ENCODE peak calls at places on chromosomes 3 and 15, in six cellular contexts. One of them, this sample, is unnamed.

GRCh38 chr3:56990295-56991015 is 70.0 kb upstream of the SPATA12 start:
- DNase-seq in A549: no peak
- DNase-seq in breast epithelium: no peak
- DNase-seq in thyroid gland: no peak
- DNase-seq in Peyer's patch: no peak
- DNase-seq in NB4: no peak
- DNase-seq in this sample: no peak

GRCh38 chr3:49199244-49199899 is 28.0 kb downstream of the KLHDC8B start:
- DNase-seq in A549: no peak
- DNase-seq in breast epithelium: peak; percentile 77
- DNase-seq in thyroid gland: peak; percentile 78
- DNase-seq in Peyer's patch: peak; percentile 61
- DNase-seq in NB4: no peak
- DNase-seq in this sample: peak; percentile 69

GRCh38 chr3:63954182-63954581 is 42.0 kb upstream of the SCAANT1 start:
- DNase-seq in A549: no peak
- DNase-seq in breast epithelium: no peak
- DNase-seq in thyroid gland: no peak
- DNase-seq in Peyer's patch: no peak
- DNase-seq in NB4: no peak
- DNase-seq in this sample: no peak

GRCh38 chr15:98823012-98823458 is 174.7 kb downstream of the IGF1R start:
- DNase-seq in A549: no peak
- DNase-seq in breast epithelium: no peak
- DNase-seq in thyroid gland: peak; percentile 70
- DNase-seq in Peyer's patch: no peak
- DNase-seq in NB4: peak; percentile 86
- DNase-seq in this sample: no peak

GRCh38 chr3:128486692-128487537 is 6.1 kb downstream of the GATA2 start:
- DNase-seq in A549: no peak
- DNase-seq in breast epithelium: no peak
- DNase-seq in thyroid gland: no peak
- DNase-seq in Peyer's patch: no peak
- DNase-seq in NB4: no peak
- DNase-seq in this sample: peak; percentile 80

GRCh38 chr15:68589012-68589411 is 10.2 kb downstream of the CORO2B start:
- DNase-seq in A549: no peak
- DNase-seq in breast epithelium: no peak
- DNase-seq in thyroid gland: no peak
- DNase-seq in Peyer's patch: no peak
- DNase-seq in NB4: no peak
- DNase-seq in this sample: no peak

GRCh38 chr3:38353151-38353550 is 6.6 kb downstream of the XYLB start:
- DNase-seq in A549: no peak
- DNase-seq in breast epithelium: no peak
- DNase-seq in thyroid gland: no peak
- DNase-seq in Peyer's patch: no peak
- DNase-seq in NB4: no peak
- DNase-seq in this sample: no peak

GRCh38 chr3:10697918-10698317 is 118.1 kb upstream of the SLC6A11 start:
- DNase-seq in A549: no peak
- DNase-seq in breast epithelium: no peak
- DNase-seq in thyroid gland: no peak
- DNase-seq in Peyer's patch: no peak
- DNase-seq in NB4: no peak
- DNase-seq in this sample: no peak

GRCh38 chr15:31280831-31281216 is 45.8 kb upstream of the KLF13 start:
- DNase-seq in A549: no peak
- DNase-seq in breast epithelium: peak; percentile 10
- DNase-seq in thyroid gland: no peak
- DNase-seq in Peyer's patch: no peak
- DNase-seq in NB4: no peak
- DNase-seq in this sample: no peak

GRCh38 chr3:65230251-65231140 is 542.7 kb upstream of the ADAMTS9 start:
- DNase-seq in A549: no peak
- DNase-seq in breast epithelium: no peak
- DNase-seq in thyroid gland: no peak
- DNase-seq in Peyer's patch: no peak
- DNase-seq in NB4: no peak
- DNase-seq in this sample: no peak

GRCh38 chr15:100183921-100184480 is 157.8 kb downstream of the ADAMTS17 start:
- DNase-seq in A549: no peak
- DNase-seq in breast epithelium: no peak
- DNase-seq in thyroid gland: no peak
- DNase-seq in Peyer's patch: no peak
- DNase-seq in NB4: no peak
- DNase-seq in this sample: no peak

GRCh38 chr15:45456212-45457106 is 66.1 kb downstream of the SLC30A4 start:
- DNase-seq in A549: peak; percentile 89
- DNase-seq in breast epithelium: peak; percentile 94
- DNase-seq in thyroid gland: no peak
- DNase-seq in Peyer's patch: no peak
- DNase-seq in NB4: peak; percentile 96
- DNase-seq in this sample: peak; percentile 17

GRCh38 chr3:144109944-144110343 is 138.3 kb downstream of the DIPK2A start:
- DNase-seq in A549: no peak
- DNase-seq in breast epithelium: no peak
- DNase-seq in thyroid gland: no peak
- DNase-seq in Peyer's patch: no peak
- DNase-seq in NB4: no peak
- DNase-seq in this sample: no peak

GRCh38 chr3:129417354-129417753 is 11.1 kb downstream of the EFCAB12 start:
- DNase-seq in A549: no peak
- DNase-seq in breast epithelium: no peak
- DNase-seq in thyroid gland: no peak
- DNase-seq in Peyer's patch: no peak
- DNase-seq in NB4: no peak
- DNase-seq in this sample: no peak

GRCh38 chr3:165254812-165255211 is 58.6 kb upstream of the SLITRK3 start:
- DNase-seq in A549: peak; percentile 21
- DNase-seq in breast epithelium: no peak
- DNase-seq in thyroid gland: no peak
- DNase-seq in Peyer's patch: no peak
- DNase-seq in NB4: peak; percentile 37
- DNase-seq in this sample: peak; percentile 21

GRCh38 chr3:120348065-120348980 is 831 bp downstream of the LRRC58 start:
- DNase-seq in A549: peak; percentile 51
- DNase-seq in breast epithelium: peak; percentile 24
- DNase-seq in thyroid gland: no peak
- DNase-seq in Peyer's patch: no peak
- DNase-seq in NB4: peak; percentile 67
- DNase-seq in this sample: peak; percentile 34

GRCh38 chr3:120352017-120352416 is 2.9 kb upstream of the LRRC58 start:
- DNase-seq in A549: no peak
- DNase-seq in breast epithelium: no peak
- DNase-seq in thyroid gland: no peak
- DNase-seq in Peyer's patch: no peak
- DNase-seq in NB4: no peak
- DNase-seq in this sample: no peak

GRCh38 chr3:120350431-120350941 is 1.3 kb upstream of the LRRC58 start:
- DNase-seq in A549: peak; percentile 33
- DNase-seq in breast epithelium: no peak
- DNase-seq in thyroid gland: peak; percentile 56
- DNase-seq in Peyer's patch: no peak
- DNase-seq in NB4: peak; percentile 46
- DNase-seq in this sample: peak; percentile 39

GRCh38 chr3:120349819-120350125 is 618 bp upstream of the LRRC58 start:
- DNase-seq in A549: peak; percentile 49
- DNase-seq in breast epithelium: no peak
- DNase-seq in thyroid gland: no peak
- DNase-seq in Peyer's patch: no peak
- DNase-seq in NB4: no peak
- DNase-seq in this sample: no peak

GRCh38 chr3:120348981-120349818 is at the start of gene LRRC58:
- DNase-seq in A549: peak; percentile 82
- DNase-seq in breast epithelium: peak; percentile 79
- DNase-seq in thyroid gland: peak; percentile 94
- DNase-seq in Peyer's patch: peak; percentile 93
- DNase-seq in NB4: peak; percentile 94
- DNase-seq in this sample: peak; percentile 97
- TF ChIP-seq POLR2A in A549: peak; percentile 80
- TF ChIP-seq POLR2A in breast epithelium: peak; percentile 49
- TF ChIP-seq POLR2A in thyroid gland: peak; percentile 69
- TF ChIP-seq POLR2A in Peyer's patch: peak; percentile 74
- TF ChIP-seq POLR2A in NB4: peak; percentile 92
- TF ChIP-seq POLR2A in this sample: peak; percentile 96

GRCh38 chr3:55486101-55486856 is 827 bp downstream of the WNT5A start:
- DNase-seq in A549: no peak
- DNase-seq in breast epithelium: peak; percentile 51
- DNase-seq in thyroid gland: peak; percentile 86
- DNase-seq in Peyer's patch: peak; percentile 62
- DNase-seq in NB4: no peak
- DNase-seq in this sample: no peak
- TF ChIP-seq POLR2A in A549: no peak
- TF ChIP-seq POLR2A in breast epithelium: no peak
- TF ChIP-seq POLR2A in thyroid gland: no peak
- TF ChIP-seq POLR2A in Peyer's patch: no peak
- TF ChIP-seq POLR2A in NB4: no peak
- TF ChIP-seq POLR2A in this sample: no peak

GRCh38 chr3:69080233-69080644 is at the start of gene UBA3:
- DNase-seq in A549: peak; percentile 50
- DNase-seq in breast epithelium: peak; percentile 87
- DNase-seq in thyroid gland: peak; percentile 93
- DNase-seq in Peyer's patch: peak; percentile 96
- DNase-seq in NB4: peak; percentile 92
- DNase-seq in this sample: peak; percentile 95
- TF ChIP-seq POLR2A in A549: peak; percentile 80
- TF ChIP-seq POLR2A in breast epithelium: no peak
- TF ChIP-seq POLR2A in thyroid gland: no peak
- TF ChIP-seq POLR2A in Peyer's patch: no peak
- TF ChIP-seq POLR2A in NB4: peak; percentile 76
- TF ChIP-seq POLR2A in this sample: peak; percentile 20

GRCh38 chr15:93070901-93071300 is 18.1 kb downstream of the RGMA start:
- DNase-seq in A549: no peak
- DNase-seq in breast epithelium: no peak
- DNase-seq in thyroid gland: no peak
- DNase-seq in Peyer's patch: no peak
- DNase-seq in NB4: no peak
- DNase-seq in this sample: no peak

GRCh38 chr15:93073465-93073952 is 15.5 kb downstream of the RGMA start:
- DNase-seq in A549: no peak
- DNase-seq in breast epithelium: no peak
- DNase-seq in thyroid gland: peak; percentile 8
- DNase-seq in Peyer's patch: no peak
- DNase-seq in NB4: no peak
- DNase-seq in this sample: no peak

GRCh38 chr15:93072011-93072410 is 17.0 kb downstream of the RGMA start:
- DNase-seq in A549: no peak
- DNase-seq in breast epithelium: no peak
- DNase-seq in thyroid gland: peak; percentile 13
- DNase-seq in Peyer's patch: no peak
- DNase-seq in NB4: no peak
- DNase-seq in this sample: no peak

GRCh38 chr15:93071469-93071891 is 17.5 kb downstream of the RGMA start:
- DNase-seq in A549: no peak
- DNase-seq in breast epithelium: no peak
- DNase-seq in thyroid gland: peak; percentile 35
- DNase-seq in Peyer's patch: no peak
- DNase-seq in NB4: no peak
- DNase-seq in this sample: no peak

GRCh38 chr15:93072440-93073394 is 16.3 kb downstream of the RGMA start:
- DNase-seq in A549: peak; percentile 67
- DNase-seq in breast epithelium: no peak
- DNase-seq in thyroid gland: peak; percentile 84
- DNase-seq in Peyer's patch: no peak
- DNase-seq in NB4: peak; percentile 38
- DNase-seq in this sample: no peak
- TF ChIP-seq POLR2A in A549: no peak
- TF ChIP-seq POLR2A in breast epithelium: no peak
- TF ChIP-seq POLR2A in thyroid gland: no peak
- TF ChIP-seq POLR2A in Peyer's patch: no peak
- TF ChIP-seq POLR2A in NB4: no peak
- TF ChIP-seq POLR2A in this sample: no peak

GRCh38 chr15:78303729-78304486 is 4.5 kb upstream of the SKIC8 start:
- DNase-seq in A549: no peak
- DNase-seq in breast epithelium: no peak
- DNase-seq in thyroid gland: no peak
- DNase-seq in Peyer's patch: no peak
- DNase-seq in NB4: no peak
- DNase-seq in this sample: no peak
- TF ChIP-seq POLR2A in A549: peak; percentile 16
- TF ChIP-seq POLR2A in breast epithelium: no peak
- TF ChIP-seq POLR2A in thyroid gland: no peak
- TF ChIP-seq POLR2A in Peyer's patch: no peak
- TF ChIP-seq POLR2A in NB4: no peak
- TF ChIP-seq POLR2A in this sample: no peak

GRCh38 chr3:105656607-105657504 is 212.0 kb downstream of the CBLB start:
- DNase-seq in A549: no peak
- DNase-seq in breast epithelium: no peak
- DNase-seq in thyroid gland: no peak
- DNase-seq in Peyer's patch: no peak
- DNase-seq in NB4: no peak
- DNase-seq in this sample: no peak

GRCh38 chr3:105653161-105653560 is 215.7 kb downstream of the CBLB start:
- DNase-seq in A549: no peak
- DNase-seq in breast epithelium: no peak
- DNase-seq in thyroid gland: no peak
- DNase-seq in Peyer's patch: no peak
- DNase-seq in NB4: no peak
- DNase-seq in this sample: no peak

GRCh38 chr3:105649469-105649868 is 219.3 kb downstream of the CBLB start:
- DNase-seq in A549: no peak
- DNase-seq in breast epithelium: no peak
- DNase-seq in thyroid gland: no peak
- DNase-seq in Peyer's patch: no peak
- DNase-seq in NB4: peak; percentile 51
- DNase-seq in this sample: no peak

DNA sequence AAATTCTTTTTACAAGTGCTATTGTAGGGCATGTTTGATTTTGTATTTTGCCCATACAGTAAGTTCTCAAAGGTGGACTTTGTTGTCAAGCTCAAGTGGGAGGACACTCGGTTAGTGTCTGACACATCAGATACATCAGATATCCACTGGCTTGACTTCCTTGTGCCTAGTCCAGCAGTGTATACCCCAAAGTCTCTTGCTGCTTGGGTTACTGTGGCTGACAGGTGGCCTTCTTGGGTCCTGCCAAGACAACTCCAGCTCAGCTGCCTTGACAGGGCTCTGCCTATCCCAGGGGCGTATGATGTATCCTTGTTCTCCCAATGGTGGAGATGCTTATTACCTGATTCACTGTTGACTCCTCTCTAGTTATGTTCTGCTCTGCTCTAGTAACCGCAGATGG is 214.9 kb downstream of the CBLB start:
- DNase-seq in A549: no peak
- DNase-seq in breast epithelium: no peak
- DNase-seq in thyroid gland: no peak
- DNase-seq in Peyer's patch: no peak
- DNase-seq in NB4: no peak
- DNase-seq in this sample: no peak
- TF ChIP-seq POLR2A in A549: no peak
- TF ChIP-seq POLR2A in breast epithelium: no peak
- TF ChIP-seq POLR2A in thyroid gland: no peak
- TF ChIP-seq POLR2A in Peyer's patch: no peak
- TF ChIP-seq POLR2A in NB4: no peak
- TF ChIP-seq POLR2A in this sample: no peak